ENCODE peak calls at places on chromosome 15, in eight cellular contexts. L, E, V, H, X, M, A and Y are unnamed samples.

GRCh38 chr15:26864664-26865191 is 2.1 kb upstream of the GABRA5 start:
- DNase-seq in E (no peak), X (peak), L (peak), A (peak), M (peak), V (peak), H (peak), Y (no peak)

GRCh38 chr15:101232677-101233076 is 19.2 kb downstream of the CHSY1 start:
- DNase-seq in M (no peak), V (no peak), A (no peak), E (no peak), X (no peak), L (no peak), H (no peak), Y (no peak)

GRCh38 chr15:56794150-56794922 is 61.0 kb upstream of the ZNF280D start:
- DNase-seq in H (peak), A (peak), L (no peak), E (no peak), V (peak), M (no peak), X (no peak), Y (no peak)

GRCh38 chr15:80073197-80073596 is 13.7 kb downstream of the ZFAND6 start:
- DNase-seq in V (no peak), E (no peak), L (no peak), A (no peak), M (no peak), X (no peak), H (no peak), Y (no peak)

GRCh38 chr15:85527907-85528306 is 147.5 kb downstream of the AKAP13 start:
- DNase-seq in A (peak), H (peak), L (peak), E (no peak), X (no peak), V (peak), M (no peak), Y (no peak)

GRCh38 chr15:71252036-71252898 is 137.0 kb downstream of the THSD4 start:
- DNase-seq in X (no peak), A (peak), V (peak), H (no peak), L (peak), M (no peak), E (no peak), Y (peak)

GRCh38 chr15:89616228-89616627 is 39.0 kb downstream of the KIF7 start:
- DNase-seq in M (no peak), V (no peak), L (no peak), A (no peak), E (no peak), H (no peak), X (no peak), Y (no peak)

GRCh38 chr15:62135532-62136134 is 29.5 kb downstream of the C2CD4B start:
- DNase-seq in X (no peak), E (no peak), V (peak), L (peak), A (peak), M (no peak), H (peak), Y (peak)

GRCh38 chr15:81274932-81275341 is 49.0 kb downstream of the STARD5 start:
- DNase-seq in X (peak), M (peak), L (peak), H (peak), E (peak), A (peak), V (peak), Y (peak)

GRCh38 chr15:71436854-71437253 is 321.6 kb downstream of the THSD4 start:
- DNase-seq in E (no peak), V (no peak), L (no peak), A (no peak), M (no peak), X (no peak), H (no peak), Y (no peak)

GRCh38 chr15:76199106-76200082 is 111.9 kb downstream of the ETFA start:
- DNase-seq in L (peak), H (peak), A (peak), V (peak), M (no peak), E (no peak), X (no peak), Y (peak)

GRCh38 chr15:41507820-41508290 is 5.8 kb downstream of the LTK start:
- DNase-seq in A (no peak), H (no peak), E (no peak), X (no peak), L (peak), M (no peak), V (no peak), Y (peak)

GRCh38 chr15:50186090-50186489 is 4.1 kb downstream of the SLC27A2 start:
- DNase-seq in V (no peak), H (no peak), M (no peak), A (no peak), X (no peak), E (no peak), L (no peak), Y (no peak)

GRCh38 chr15:86915811-86916331 is 836.2 kb downstream of the AGBL1 start:
- DNase-seq in V (peak), H (peak), L (peak), A (peak), X (no peak), M (peak), E (no peak), Y (peak)

GRCh38 chr15:65914981-65915925 is 46.0 kb downstream of the RAB11A start:
- DNase-seq in H (no peak), V (no peak), M (no peak), L (no peak), A (no peak), E (no peak), X (no peak), Y (no peak)

GRCh38 chr15:72825831-72826230 is 42.3 kb upstream of the ADPGK start:
- DNase-seq in L (no peak), H (no peak), A (no peak), X (no peak), M (peak), E (no peak), V (no peak), Y (no peak)

GRCh38 chr15:86089422-86089821 is 9.8 kb downstream of the AGBL1 start:
- DNase-seq in X (no peak), E (no peak), A (no peak), M (no peak), L (no peak), H (no peak), V (no peak), Y (no peak)

GRCh38 chr15:100972975-100973350 is 53.8 kb downstream of the LRRK1 start:
- DNase-seq in E (no peak), A (no peak), M (peak), H (no peak), V (no peak), L (no peak), X (no peak), Y (no peak)

GRCh38 chr15:67641453-67641852 is 99.0 kb downstream of the MAP2K5 start:
- DNase-seq in L (no peak), A (no peak), M (no peak), H (no peak), E (no peak), V (no peak), X (no peak), Y (no peak)

GRCh38 chr15:65323071-65323511 is 18.6 kb downstream of the RNU5B-1 start:
- DNase-seq in E (no peak), H (peak), L (no peak), V (peak), M (peak), X (peak), A (peak), Y (peak)

GRCh38 chr15:89184367-89184766 is 37.0 kb downstream of the RLBP1 start:
- DNase-seq in M (no peak), V (no peak), L (no peak), H (no peak), E (no peak), A (no peak), X (no peak), Y (no peak)

GRCh38 chr15:39874890-39875549 is 45.0 kb downstream of the GPR176 start:
- DNase-seq in V (no peak), A (peak), L (peak), H (peak), X (no peak), M (peak), E (peak), Y (peak)

GRCh38 chr15:85412956-85413854 is 32.8 kb downstream of the AKAP13 start:
- DNase-seq in H (peak), X (no peak), E (peak), A (peak), V (peak), M (no peak), L (peak), Y (peak)

GRCh38 chr15:100338971-100339444 is 2.8 kb downstream of the ADAMTS17 start:
- DNase-seq in L (peak), H (peak), V (peak), E (no peak), A (peak), M (peak), X (peak), Y (peak)

GRCh38 chr15:90294159-90294558 is 28.7 kb downstream of the NGRN start:
- DNase-seq in A (no peak), H (no peak), X (no peak), M (no peak), E (no peak), L (no peak), V (no peak), Y (no peak)

GRCh38 chr15:36645106-36645505 is 65.7 kb downstream of the CDIN1 start:
- DNase-seq in X (no peak), V (peak), E (no peak), H (peak), A (peak), L (peak), M (no peak), Y (no peak)

GRCh38 chr15:39281094-39281493 is 299.8 kb upstream of the THBS1 start:
- DNase-seq in V (peak), H (no peak), L (no peak), M (no peak), A (peak), X (no peak), E (no peak), Y (no peak)

GRCh38 chr15:76939715-76940114 is 8.2 kb downstream of the RCN2 start:
- DNase-seq in E (no peak), L (no peak), X (no peak), V (peak), M (no peak), H (peak), A (peak), Y (no peak)

GRCh38 chr15:63752075-63752684 is 81.6 kb downstream of the HERC1 start:
- DNase-seq in H (peak), X (no peak), M (no peak), L (peak), A (peak), E (no peak), V (peak), Y (peak)

GRCh38 chr15:57865294-57865693 is 158.8 kb downstream of the POLR2M start:
- DNase-seq in E (no peak), M (no peak), V (no peak), L (no peak), H (no peak), X (no peak), A (peak), Y (peak)
- TF ChIP-seq CTCF in E (peak), M (peak), V (peak), L (peak), H (peak), X (peak), A (peak), Y (peak)

GRCh38 chr15:43511012-43511885 is 6.2 kb upstream of the MAP1A start:
- DNase-seq in M (peak), X (no peak), E (no peak), L (no peak), V (no peak), A (peak), H (no peak), Y (peak)

GRCh38 chr15:43509002-43509922 is 8.1 kb upstream of the MAP1A start:
- DNase-seq in V (no peak), L (no peak), H (no peak), X (no peak), E (no peak), M (no peak), A (peak), Y (no peak)

GRCh38 chr15:43508421-43508820 is 9.0 kb upstream of the MAP1A start:
- DNase-seq in V (no peak), M (no peak), L (no peak), H (no peak), X (no peak), E (no peak), A (no peak), Y (no peak)

GRCh38 chr15:43509923-43510229 is 7.5 kb upstream of the MAP1A start:
- DNase-seq in M (no peak), H (no peak), L (no peak), X (no peak), V (no peak), A (no peak), E (no peak), Y (no peak)

DNA sequence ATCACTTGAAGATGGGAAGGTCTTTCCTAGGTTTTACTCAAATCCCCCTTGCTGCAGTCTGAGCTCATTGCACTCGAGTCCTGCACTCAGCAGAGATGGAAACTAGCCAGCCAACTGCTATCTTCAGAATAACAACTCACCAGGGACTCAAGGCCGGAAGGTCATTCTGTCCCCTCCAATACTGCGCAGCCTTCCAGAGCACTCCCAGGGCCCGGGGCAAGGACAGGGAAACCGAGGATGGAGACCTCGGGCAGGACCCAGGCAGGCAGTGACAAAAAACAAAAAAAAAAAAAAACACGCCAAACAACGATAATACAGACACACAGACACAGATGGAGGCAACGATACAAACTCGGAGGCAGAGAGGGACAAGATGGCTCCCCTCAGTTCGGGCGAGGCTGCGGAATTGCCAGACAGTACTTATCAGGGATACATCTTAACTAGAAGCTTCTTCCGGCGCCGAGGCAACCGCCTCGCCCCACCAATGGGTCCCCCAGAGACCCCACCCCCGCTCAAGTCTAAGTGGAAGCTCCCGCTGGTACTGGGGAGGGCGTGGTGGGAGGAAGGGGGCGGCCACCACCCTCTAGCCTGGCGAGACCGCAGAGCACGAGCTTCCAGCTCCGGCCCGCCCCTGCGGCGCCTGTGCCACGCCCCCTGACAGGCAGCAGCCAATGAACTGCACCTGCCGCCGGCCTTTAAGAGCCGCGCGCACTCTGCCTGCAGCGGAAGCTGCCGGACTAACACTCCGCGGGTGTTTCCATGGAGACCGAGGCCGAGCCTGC is 7.0 kb upstream of the MAP1A start:
- DNase-seq in X (peak), M (peak), H (peak), A (peak), L (peak), V (peak), E (peak), Y (peak)
- TF ChIP-seq CTCF in X (no peak), M (peak), H (peak), A (peak), L (no peak), V (peak), E (no peak), Y (no peak)

GRCh38 chr15:74988007-74988800 is 7.2 kb upstream of the SCAMP5 start:
- DNase-seq in L (peak), E (no peak), H (peak), M (peak), A (peak), X (peak), V (peak), Y (peak)
- TF ChIP-seq CTCF in L (peak), E (peak), H (no peak), M (no peak), A (peak), X (no peak), V (peak), Y (peak)

GRCh38 chr15:48964898-48965297 is 1.2 kb upstream of the SHC4 start:
- DNase-seq in E (no peak), L (no peak), A (no peak), H (no peak), X (no peak), V (no peak), M (no peak), Y (no peak)

GRCh38 chr15:48966595-48967301 is 3.0 kb upstream of the SHC4 start:
- DNase-seq in A (peak), H (peak), V (peak), L (peak), X (no peak), E (no peak), M (no peak), Y (no peak)

GRCh38 chr15:48962662-48963523 is 826 bp downstream of the SHC4 start:
- DNase-seq in L (peak), M (peak), V (peak), H (peak), X (peak), A (peak), E (no peak), Y (peak)

GRCh38 chr15:48965972-48966371 is 2.3 kb upstream of the SHC4 start:
- DNase-seq in V (peak), H (peak), E (no peak), A (peak), M (no peak), X (no peak), L (peak), Y (peak)

DNA sequence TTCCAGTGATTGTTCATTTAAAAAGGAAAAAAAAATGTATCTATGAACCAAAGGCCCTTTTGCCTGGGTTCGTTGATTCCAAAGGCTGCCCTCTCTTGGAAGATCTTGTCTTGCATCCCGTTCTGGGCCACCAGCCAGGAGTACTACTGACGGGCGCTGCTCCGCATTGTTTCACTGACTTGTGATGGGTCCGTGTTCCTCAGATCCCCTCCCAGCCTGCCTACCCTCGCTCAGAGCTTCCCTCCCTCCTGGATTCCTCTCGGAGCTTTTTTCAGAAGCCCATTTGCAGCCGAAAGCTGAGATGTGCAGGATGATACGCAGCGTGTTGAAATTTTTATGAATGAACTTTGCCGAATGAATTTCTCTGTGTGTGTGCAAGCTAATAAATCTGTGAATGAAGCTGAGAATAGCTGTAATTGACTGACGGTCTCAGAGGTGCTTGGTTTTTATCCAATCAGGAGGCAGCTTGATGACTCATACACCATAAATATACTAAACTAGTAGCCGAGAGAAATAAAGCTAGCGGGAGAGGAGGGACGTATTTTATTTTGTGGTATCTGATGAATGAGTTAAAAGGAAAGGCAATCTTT is at the start of gene SHC4:
- DNase-seq in M (peak), A (peak), H (peak), X (peak), V (peak), L (peak), E (no peak), Y (peak)
- TF ChIP-seq CTCF in M (no peak), A (peak), H (peak), X (no peak), V (peak), L (peak), E (peak), Y (peak)

DNA sequence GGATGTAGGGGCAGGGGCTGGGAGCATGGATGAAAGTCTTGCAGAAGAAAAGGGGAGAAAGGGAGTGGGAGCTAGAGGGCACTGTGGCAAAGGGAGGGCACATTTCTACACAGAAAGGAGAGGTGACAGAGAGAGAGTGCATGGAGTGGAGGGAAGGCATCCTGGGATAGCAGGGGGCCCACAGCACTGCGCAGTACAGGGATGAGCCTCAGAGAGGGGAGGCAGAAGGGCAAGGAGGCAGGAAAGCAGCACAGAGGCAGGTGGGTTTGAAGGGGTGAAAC is 5.4 kb downstream of the STOML1 start:
- DNase-seq in H (no peak), L (no peak), E (no peak), M (no peak), V (no peak), A (no peak), X (no peak), Y (no peak)
- TF ChIP-seq CTCF in H (no peak), L (no peak), E (no peak), M (no peak), V (no peak), A (no peak), X (no peak), Y (peak)

DNA sequence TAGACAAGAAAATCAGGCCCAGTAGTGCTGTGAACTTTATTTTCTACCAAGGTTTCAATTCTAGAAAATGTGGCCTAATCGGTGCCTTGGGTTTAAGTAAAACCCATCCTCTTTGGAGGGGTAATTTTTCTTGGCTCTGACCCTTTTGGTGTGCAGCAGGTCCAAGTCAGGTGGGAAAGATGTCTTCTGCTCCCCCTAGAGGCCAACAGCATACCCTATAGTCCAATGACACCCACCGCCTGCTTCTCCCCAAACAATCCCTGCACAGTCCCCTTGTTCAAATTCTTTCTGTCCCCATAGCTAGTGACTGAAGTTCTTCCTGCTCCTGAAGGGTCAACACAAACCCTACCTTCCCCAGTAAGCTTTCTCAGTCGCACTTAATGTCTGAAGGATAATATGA is 261.8 kb upstream of the GOLGA6L4 start:
- DNase-seq in A (peak), M (no peak), V (peak), X (no peak), H (peak), E (no peak), L (peak), Y (peak)
- TF ChIP-seq CTCF in A (peak), M (peak), V (peak), X (no peak), H (peak), E (peak), L (peak), Y (peak)

GRCh38 chr15:60914360-60914759 is 314.7 kb downstream of the RORA start:
- DNase-seq in M (no peak), A (peak), V (no peak), H (peak), L (no peak), X (no peak), E (no peak), Y (no peak)
- TF ChIP-seq CTCF in M (no peak), A (no peak), V (no peak), H (no peak), L (no peak), X (no peak), E (no peak), Y (no peak)

DNA sequence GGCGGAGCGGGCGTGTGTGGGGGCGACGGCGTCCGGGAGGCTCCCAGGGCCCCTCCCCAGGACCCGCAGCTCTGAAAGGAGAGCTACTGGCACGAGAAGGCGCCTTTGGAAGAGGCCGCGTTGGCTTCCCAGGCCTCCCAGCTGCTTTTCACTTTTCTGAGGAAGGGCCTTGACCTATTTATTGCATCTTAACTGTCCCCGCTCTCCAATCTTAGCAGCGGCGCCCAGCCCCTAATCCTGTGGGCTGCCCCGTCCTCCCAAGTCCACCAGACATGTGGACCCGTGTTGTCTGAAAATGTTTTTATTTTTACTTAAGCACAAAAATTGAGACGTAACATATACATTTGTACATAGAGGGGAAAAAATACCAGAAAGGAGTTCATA is 481 bp upstream of the ULK3 start:
- DNase-seq in V (no peak), A (no peak), E (no peak), L (no peak), X (no peak), H (no peak), M (no peak), Y (no peak)
- TF ChIP-seq CTCF in V (no peak), A (no peak), E (no peak), L (no peak), X (peak), H (no peak), M (no peak), Y (no peak)